ENCODE peak calls at places on chromosomes 5 and 9, in six cellular contexts. L is stimulated activated naive CD8-positive, alpha-beta T cell treated with anti-CD3 and anti-CD28 coated beads, Interleukin-15, Interleukin-2, amounts not matched to agents 100 U/mL and 50 U/mL, for 24 hours; P is activated B cell treated with CpG ODN at 0.5 μM for 24 hours; I is RWPE2; X is WTC11; Y is left cardiac atrium. T is an unnamed sample.

GRCh38 chr9:83965350-83966208 is 14.4 kb downstream of the HNRNPK start:
- ATAC-seq in Y (peak), L (peak), P (peak), X (peak), I (peak), T (peak)

GRCh38 chr5:153601377-153601776 is 110.9 kb downstream of the GRIA1 start:
- ATAC-seq in Y (no peak), P (no peak), I (no peak), X (no peak), L (no peak), T (no peak)

GRCh38 chr9:116471943-116472506 is 215.1 kb upstream of the TRIM32 start:
- ATAC-seq in Y (no peak), P (no peak), X (peak), L (no peak), I (no peak), T (no peak)

GRCh38 chr9:89567649-89568048 is 37.2 kb upstream of the GADD45G start:
- ATAC-seq in Y (no peak), I (no peak), X (no peak), P (no peak), L (no peak), T (peak)

GRCh38 chr5:98742395-98743073 is 30.9 kb upstream of the RGMB start:
- ATAC-seq in L (no peak), P (no peak), X (peak), Y (no peak), I (peak), T (no peak)

GRCh38 chr9:108297025-108297424 is 558.8 kb downstream of the ACTL7B start:
- ATAC-seq in L (no peak), P (no peak), X (no peak), Y (peak), I (no peak), T (no peak)

GRCh38 chr5:180847053-180847452 is 14.0 kb downstream of the ZFP62 start:
- ATAC-seq in L (no peak), Y (no peak), X (no peak), P (no peak), I (no peak), T (no peak)

GRCh38 chr5:74251106-74252032 is 389.2 kb downstream of the ENC1 start:
- ATAC-seq in P (no peak), Y (peak), L (no peak), I (peak), X (peak), T (no peak)

GRCh38 chr9:113137196-113138168 is 13.3 kb upstream of the SLC31A2 start:
- ATAC-seq in X (no peak), L (no peak), P (no peak), I (no peak), Y (no peak), T (no peak)

GRCh38 chr5:74866653-74867162 is 521 bp upstream of the FAM169A start:
- ATAC-seq in X (peak), L (peak), I (no peak), Y (peak), P (peak), T (peak)

GRCh38 chr9:137486545-137487453 is 27.7 kb upstream of the NSMF start:
- ATAC-seq in L (no peak), Y (no peak), P (no peak), X (no peak), I (no peak), T (no peak)

GRCh38 chr9:14301006-14301405 is 12.9 kb downstream of the NFIB start:
- ATAC-seq in X (no peak), L (no peak), I (no peak), Y (peak), P (no peak), T (no peak)

GRCh38 chr5:159459951-159460538 is 129.8 kb upstream of the IL12B start:
- ATAC-seq in P (peak), X (no peak), I (no peak), Y (peak), L (peak), T (peak)

GRCh38 chr5:38483788-38484398 is 72.6 kb downstream of the LIFR start:
- ATAC-seq in P (no peak), I (no peak), Y (no peak), L (no peak), X (peak), T (no peak)

GRCh38 chr5:177440211-177440989 is 6.2 kb upstream of the PRR7 start:
- ATAC-seq in I (no peak), P (peak), L (peak), X (peak), Y (no peak), T (peak)

GRCh38 chr9:77816641-77817341 is 168.7 kb upstream of the GNA14 start:
- ATAC-seq in L (peak), Y (no peak), I (no peak), X (no peak), P (no peak), T (no peak)

GRCh38 chr5:90802695-90803317 is 244.2 kb downstream of the ADGRV1 start:
- ATAC-seq in X (peak), I (peak), P (no peak), Y (peak), L (no peak), T (no peak)

GRCh38 chr9:77846957-77847574 is 184.5 kb downstream of the GNAQ start:
- ATAC-seq in Y (peak), P (no peak), I (peak), L (no peak), X (no peak), T (no peak)

GRCh38 chr9:101668466-101668865 is 70.0 kb downstream of the GRIN3A start:
- ATAC-seq in Y (no peak), P (no peak), X (no peak), L (no peak), I (no peak), T (no peak)

GRCh38 chr5:73654171-73654811 is 28.3 kb downstream of the ARHGEF28 start:
- ATAC-seq in Y (no peak), I (peak), P (no peak), X (no peak), L (no peak), T (peak)

GRCh38 chr9:26329974-26330373 is 562.6 kb downstream of the CAAP1 start:
- ATAC-seq in Y (no peak), L (no peak), X (no peak), P (no peak), I (no peak), T (no peak)

GRCh38 chr9:77800924-77801551 is 152.9 kb upstream of the GNA14 start:
- ATAC-seq in X (no peak), P (no peak), L (peak), Y (no peak), I (no peak), T (peak)

GRCh38 chr5:56673171-56673570 is 142.2 kb upstream of the MAP3K1 start:
- ATAC-seq in X (no peak), Y (peak), P (no peak), I (no peak), L (no peak), T (no peak)

GRCh38 chr5:19047277-19047676 is 940.7 kb downstream of the CDH18 start:
- ATAC-seq in P (no peak), I (no peak), L (no peak), X (peak), Y (no peak), T (no peak)

GRCh38 chr9:136305822-136306690 is 2.2 kb upstream of the CCDC187 start:
- ATAC-seq in P (peak), I (peak), L (peak), Y (no peak), X (no peak), T (peak)

T was measured in activated T-helper 17 cell treated with anti-CD3 and anti-CD28 coated beads, Interleukin-2, amount 50 U/mL, for 72 hours.